ENCODE peak calls at places on chromosomes 16 and 17, in eight cellular contexts. B, N, Z, T, M, G, R and I are unnamed samples.

GRCh38 chr17:55898195-55898594 is 147.3 kb downstream of the PCTP start:
- DNase-seq in Z (no peak), N (no peak), R (no peak), G (no peak), T (no peak), M (no peak), B (no peak), I (no peak)

GRCh38 chr16:53043986-53044571 is 8.6 kb downstream of the CHD9NB start:
- DNase-seq in R (no peak), N (no peak), G (no peak), B (no peak), Z (no peak), T (no peak), M (peak), I (peak)

GRCh38 chr16:4176794-4177438 is 60.7 kb upstream of the ADCY9 start:
- DNase-seq in B (no peak), R (no peak), Z (peak), G (no peak), N (peak), M (no peak), T (no peak), I (no peak)

GRCh38 chr16:21281698-21282389 is 3.8 kb upstream of the CRYM start:
- DNase-seq in Z (no peak), N (no peak), M (no peak), R (no peak), T (no peak), G (no peak), B (peak), I (no peak)

GRCh38 chr17:82148997-82149396 is 51.0 kb upstream of the FASN start:
- DNase-seq in B (no peak), T (no peak), N (no peak), R (no peak), M (no peak), G (no peak), Z (no peak), I (no peak)

GRCh38 chr17:68184816-68185436 is 62.9 kb upstream of the AMZ2 start:
- DNase-seq in N (no peak), G (no peak), Z (no peak), T (no peak), M (no peak), R (peak), B (no peak), I (no peak)

GRCh38 chr17:1872976-1873375 is 43.2 kb downstream of the RPA1 start:
- DNase-seq in Z (no peak), B (no peak), M (no peak), R (no peak), T (no peak), N (no peak), G (no peak), I (no peak)

GRCh38 chr16:79212114-79212791 is 388.3 kb downstream of the MAF start:
- DNase-seq in N (no peak), Z (no peak), M (no peak), B (no peak), R (no peak), T (no peak), G (no peak), I (no peak)

GRCh38 chr17:9842057-9842758 is 16.5 kb downstream of the GLP2R start:
- DNase-seq in R (no peak), Z (peak), G (no peak), M (no peak), N (peak), T (no peak), B (peak), I (no peak)

GRCh38 chr16:49505556-49505955 is 132.0 kb downstream of the C16orf78 start:
- DNase-seq in G (no peak), R (peak), M (no peak), Z (no peak), T (no peak), B (no peak), N (no peak), I (no peak)

GRCh38 chr16:1708768-1709180 is 2.8 kb downstream of the MAPK8IP3 start:
- DNase-seq in M (no peak), N (peak), T (no peak), G (no peak), R (no peak), B (no peak), Z (peak), I (no peak)

GRCh38 chr17:36949461-36949927 is 740 bp downstream of the AATF start:
- DNase-seq in R (no peak), Z (peak), N (peak), M (no peak), B (no peak), G (no peak), T (no peak), I (no peak)

GRCh38 chr16:19168173-19169080 is at the start of gene SYT17:
- DNase-seq in R (no peak), G (no peak), T (no peak), Z (no peak), M (peak), N (no peak), B (peak), I (no peak)

GRCh38 chr16:17275076-17275732 is 195.6 kb downstream of the XYLT1 start:
- DNase-seq in T (peak), Z (no peak), B (no peak), M (no peak), N (no peak), R (no peak), G (no peak), I (no peak)

GRCh38 chr16:11283820-11284248 is 2.7 kb upstream of the PRM1 start:
- DNase-seq in R (no peak), G (no peak), B (no peak), Z (peak), M (no peak), N (no peak), T (no peak), I (no peak)

GRCh38 chr16:83227336-83227735 is 580.4 kb upstream of the HSBP1 start:
- DNase-seq in R (no peak), N (no peak), M (no peak), G (no peak), B (no peak), Z (no peak), T (no peak), I (no peak)

GRCh38 chr17:67467500-67468481 is 90.7 kb downstream of the PITPNC1 start:
- DNase-seq in G (no peak), N (no peak), B (no peak), R (peak), Z (no peak), T (no peak), M (no peak), I (no peak)

GRCh38 chr16:84557504-84557903 is 53.0 kb upstream of the MEAK7 start:
- DNase-seq in T (no peak), B (no peak), G (no peak), N (no peak), Z (no peak), M (no peak), R (no peak), I (no peak)

GRCh38 chr17:73980517-73980916 is 223.0 kb upstream of the RPL38 start:
- DNase-seq in B (no peak), T (no peak), N (no peak), M (no peak), Z (no peak), G (no peak), R (no peak), I (no peak)

GRCh38 chr17:68457168-68457538 is at the start of gene WIPI1:
- DNase-seq in M (peak), B (peak), G (no peak), T (no peak), Z (no peak), N (no peak), R (peak), I (no peak)

GRCh38 chr16:24174977-24175376 is 81.2 kb upstream of the CACNG3 start:
- DNase-seq in B (no peak), T (no peak), N (no peak), G (no peak), M (no peak), Z (no peak), R (no peak), I (no peak)

GRCh38 chr17:76447931-76448652 is 4.9 kb downstream of the UBE2O start:
- DNase-seq in T (no peak), N (no peak), B (no peak), G (no peak), R (no peak), Z (peak), M (no peak), I (no peak)

GRCh38 chr16:14405611-14406537 is 224.2 kb downstream of the PARN start:
- DNase-seq in B (no peak), N (no peak), G (no peak), T (peak), M (no peak), Z (no peak), R (no peak), I (no peak)

GRCh38 chr17:74354123-74354522 is 7.5 kb downstream of the BTBD17 start:
- DNase-seq in N (no peak), M (no peak), R (no peak), Z (no peak), T (peak), B (no peak), G (peak), I (no peak)

GRCh38 chr17:80106751-80107150 is 5.4 kb downstream of the GAA start:
- DNase-seq in T (no peak), N (no peak), B (no peak), G (no peak), M (no peak), Z (no peak), R (peak), I (no peak)

GRCh38 chr17:7043544-7044268 is at the start of gene SLC16A11:
- DNase-seq in M (peak), N (no peak), T (peak), Z (peak), R (no peak), G (no peak), B (no peak), I (no peak)

GRCh38 chr17:10210151-10210574 is 11.8 kb upstream of the GAS7 start:
- DNase-seq in N (peak), Z (peak), M (no peak), R (no peak), G (no peak), B (no peak), T (no peak), I (peak)

GRCh38 chr17:69286257-69286656 is 40.7 kb downstream of the ABCA5 start:
- DNase-seq in G (no peak), Z (no peak), R (no peak), M (no peak), B (no peak), T (no peak), N (peak), I (no peak)

GRCh38 chr16:35149550-35149949 is 1690.1 kb downstream of the TP53TG3F start:
- DNase-seq in T (no peak), M (no peak), G (no peak), Z (no peak), R (no peak), N (no peak), B (no peak), I (no peak)

GRCh38 chr17:59046192-59046591 is 60.5 kb downstream of the TRIM37 start:
- DNase-seq in B (no peak), G (no peak), R (no peak), N (peak), Z (peak), M (no peak), T (no peak), I (no peak)

GRCh38 chr17:82315703-82316358 is 1.6 kb downstream of the CD7 start:
- DNase-seq in N (no peak), G (peak), M (no peak), T (no peak), R (no peak), Z (no peak), B (no peak), I (no peak)

GRCh38 chr17:38336838-38337237 is 6.9 kb downstream of the GPR179 start:
- DNase-seq in T (no peak), B (no peak), M (no peak), Z (no peak), R (no peak), N (no peak), G (no peak), I (no peak)